ENCODE peak calls at places on chromosome 15, in four cellular contexts. D is cardiac muscle cell, I is suprapubic skin, C is psoas muscle. R is an unnamed sample. For H3K4me1 and H3K36me3, the result is how much of the 10 kb centered on the place peaks cover.

GRCh38 chr15:59401810-59402569 is 29.3 kb upstream of the MYO1E start:
- DNase-seq in D (no peak), I (no peak), C (no peak), R (no peak)

GRCh38 chr15:32884136-32884535 is 166.3 kb downstream of the GREM1 start:
- DNase-seq in D (peak), I (no peak), C (no peak), R (no peak)

GRCh38 chr15:38072507-38073277 is 138.3 kb downstream of the TMCO5A start:
- DNase-seq in D (peak), I (peak), C (peak), R (no peak)

GRCh38 chr15:39618063-39618823 is 37.4 kb downstream of the THBS1 start:
- DNase-seq in D (no peak), I (no peak), C (no peak), R (no peak)

GRCh38 chr15:70584838-70585706 is 178.3 kb downstream of the UACA start:
- DNase-seq in D (no peak), I (peak), C (peak), R (no peak)

GRCh38 chr15:66784174-66784573 is 82.1 kb downstream of the SMAD6 start:
- DNase-seq in D (no peak), I (no peak), C (no peak), R (no peak)

GRCh38 chr15:96409231-96410138 is 79.0 kb downstream of the NR2F2 start:
- DNase-seq in D (peak), I (no peak), C (no peak), R (no peak)

GRCh38 chr15:25863067-25863967 is at the start of gene ATP10A:
- DNase-seq in D (peak), I (no peak), C (peak), R (no peak)

GRCh38 chr15:80611543-80612080 is 83.5 kb upstream of the ABHD17C start:
- DNase-seq in D (no peak), I (no peak), C (no peak), R (no peak)

GRCh38 chr15:75178171-75178937 is 23.3 kb upstream of the C15orf39 start:
- DNase-seq in D (no peak), I (no peak), C (peak), R (no peak)

GRCh38 chr15:92599394-92599970 is 56.1 kb downstream of the FAM174B start:
- DNase-seq in D (peak), I (no peak), C (no peak), R (no peak)

GRCh38 chr15:77550275-77551251 is 82.1 kb downstream of the LINGO1 start:
- DNase-seq in D (no peak), I (no peak), C (no peak), R (no peak)

GRCh38 chr15:36491912-36492311 is 87.5 kb upstream of the CDIN1 start:
- DNase-seq in D (no peak), I (no peak), C (no peak), R (no peak)

GRCh38 chr15:75646944-75647364 is 758 bp upstream of the SNX33 start:
- DNase-seq in D (no peak), I (no peak), C (no peak), R (no peak)

GRCh38 chr15:91882858-91883586 is 29.5 kb downstream of the SLCO3A1 start:
- DNase-seq in D (no peak), I (no peak), C (peak), R (no peak)

GRCh38 chr15:28885630-28886430 is at the start of gene APBA2:
- DNase-seq in D (peak), I (no peak), C (no peak), R (no peak)

GRCh38 chr15:77866596-77867125 is 210.8 kb downstream of the TBC1D2B start:
- DNase-seq in D (no peak), I (peak), C (no peak), R (no peak)

GRCh38 chr15:44782516-44782915 is 46.2 kb downstream of the TRIM69 start:
- DNase-seq in D (no peak), I (no peak), C (no peak), R (no peak)

GRCh38 chr15:98728107-98728810 is 79.9 kb downstream of the IGF1R start:
- DNase-seq in D (no peak), I (no peak), C (no peak), R (no peak)

GRCh38 chr15:84889313-84889990 is 5.0 kb downstream of the SLC28A1 start:
- DNase-seq in D (no peak), I (no peak), C (no peak), R (no peak)

GRCh38 chr15:87518957-87519356 is 737.6 kb downstream of the NTRK3 start:
- DNase-seq in D (no peak), I (no peak), C (no peak), R (no peak)
- H3K27ac ChIP-seq in D (no peak), I (no peak), C (no peak), R (no peak)

GRCh38 chr15:65363766-65364165 is 14.0 kb downstream of the IGDCC3 start:
- DNase-seq in D (no peak), I (no peak), C (no peak), R (no peak)

GRCh38 chr15:65366122-65366892 is 11.5 kb downstream of the IGDCC3 start:
- DNase-seq in D (no peak), I (no peak), C (no peak), R (no peak)

GRCh38 chr15:65363306-65363705 is 14.5 kb downstream of the IGDCC3 start:
- DNase-seq in D (no peak), I (no peak), C (no peak), R (no peak)

GRCh38 chr15:65362491-65362890 is 15.3 kb downstream of the IGDCC3 start:
- DNase-seq in D (no peak), I (no peak), C (no peak), R (no peak)

GRCh38 chr15:65365229-65365628 is 12.6 kb downstream of the IGDCC3 start:
- DNase-seq in D (no peak), I (no peak), C (no peak), R (no peak)
- H3K4me1 ChIP-seq in D (under half), I (under half), C (under half), R (under half)

DNA sequence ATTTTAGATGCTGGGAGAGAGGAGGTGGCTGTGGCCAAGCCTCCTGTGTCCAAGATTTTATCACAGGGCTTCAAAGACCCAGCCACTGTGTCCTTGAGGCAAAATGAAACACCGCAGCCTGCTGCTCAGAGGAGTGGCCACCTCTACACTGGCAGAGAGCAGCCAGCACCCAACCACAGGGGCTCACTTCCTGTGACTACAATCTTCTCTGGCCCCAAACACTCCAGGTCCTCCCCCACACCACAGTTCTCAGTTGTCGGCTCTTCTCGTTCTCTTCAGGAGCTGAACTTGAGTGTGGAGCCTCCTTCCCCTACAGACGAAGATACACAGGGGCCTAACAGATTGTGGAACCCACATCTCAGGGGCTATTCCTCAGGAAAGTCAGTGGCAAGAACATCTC is 45.6 kb downstream of the CDAN1 start:
- DNase-seq in D (no peak), I (no peak), C (no peak), R (no peak)
- H3K36me3 ChIP-seq in D (under half), I (under half), C (under half), R (under half)

DNA sequence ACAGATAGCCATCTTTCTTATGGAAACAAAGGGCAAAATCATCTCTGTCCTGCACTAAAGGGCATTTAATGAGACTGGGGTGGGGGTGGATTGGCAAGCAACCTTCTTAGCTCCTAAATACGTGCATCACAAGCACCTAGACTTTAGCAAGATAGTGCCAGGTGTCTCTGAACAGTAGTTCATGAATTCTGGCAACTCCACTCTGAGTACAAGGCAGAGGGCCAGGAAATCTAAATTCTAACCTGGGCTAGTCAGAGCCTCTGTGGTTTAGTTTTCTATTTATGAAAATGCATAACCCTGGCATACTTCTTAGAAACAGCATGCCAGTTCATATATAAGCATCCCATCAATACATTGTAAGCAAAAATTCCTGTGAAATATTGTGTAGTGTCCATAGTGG is 788.5 kb downstream of the MCTP2 start:
- DNase-seq in D (no peak), I (no peak), C (no peak), R (no peak)
- H3K27ac ChIP-seq in D (no peak), I (no peak), C (no peak), R (no peak)

GRCh38 chr15:41567261-41567660 is 8.2 kb downstream of the TYRO3 start:
- DNase-seq in D (no peak), I (no peak), C (no peak), R (no peak)
- H3K4me1 ChIP-seq in D (under half), I (under half), C (under half), R (under half)

R was measured in thoracic aorta.